ENCODE peak calls at places on chromosome 13, in seven cellular contexts. One of them, this sample, is unnamed.

GRCh38 chr13:33158271-33158670 is 127.3 kb downstream of the STARD13 start:
- DNase-seq in heart right ventricle: no peak
- DNase-seq in activated B cell treated with CpG ODN at 0.5 μM for 24 hours: no peak
- DNase-seq in Peyer's patch: no peak
- DNase-seq in astrocyte of the spinal cord: no peak
- DNase-seq in tibial nerve: no peak
- DNase-seq in Calu3: no peak
- DNase-seq in this sample: no peak

GRCh38 chr13:111397202-111397880 is 76.9 kb downstream of the TEX29 start:
- DNase-seq in heart right ventricle: no peak
- DNase-seq in activated B cell treated with CpG ODN at 0.5 μM for 24 hours: no peak
- DNase-seq in Peyer's patch: peak
- DNase-seq in astrocyte of the spinal cord: no peak
- DNase-seq in tibial nerve: no peak
- DNase-seq in Calu3: no peak
- DNase-seq in this sample: no peak

GRCh38 chr13:75326173-75327131 is 155.5 kb downstream of the TBC1D4 start:
- DNase-seq in heart right ventricle: no peak
- DNase-seq in activated B cell treated with CpG ODN at 0.5 μM for 24 hours: no peak
- DNase-seq in Peyer's patch: no peak
- DNase-seq in astrocyte of the spinal cord: peak
- DNase-seq in tibial nerve: no peak
- DNase-seq in Calu3: no peak
- DNase-seq in this sample: no peak

GRCh38 chr13:41065098-41065497 is 3.8 kb downstream of the WBP4 start:
- DNase-seq in heart right ventricle: no peak
- DNase-seq in activated B cell treated with CpG ODN at 0.5 μM for 24 hours: no peak
- DNase-seq in Peyer's patch: no peak
- DNase-seq in astrocyte of the spinal cord: peak
- DNase-seq in tibial nerve: no peak
- DNase-seq in Calu3: no peak
- DNase-seq in this sample: no peak

GRCh38 chr13:42109957-42110356 is 61.5 kb downstream of the DGKH start:
- DNase-seq in heart right ventricle: no peak
- DNase-seq in activated B cell treated with CpG ODN at 0.5 μM for 24 hours: no peak
- DNase-seq in Peyer's patch: no peak
- DNase-seq in astrocyte of the spinal cord: no peak
- DNase-seq in tibial nerve: no peak
- DNase-seq in Calu3: no peak
- DNase-seq in this sample: no peak

GRCh38 chr13:45327253-45327954 is 13.6 kb downstream of the TPT1 start:
- DNase-seq in heart right ventricle: no peak
- DNase-seq in activated B cell treated with CpG ODN at 0.5 μM for 24 hours: no peak
- DNase-seq in Peyer's patch: no peak
- DNase-seq in astrocyte of the spinal cord: no peak
- DNase-seq in tibial nerve: no peak
- DNase-seq in Calu3: no peak
- DNase-seq in this sample: no peak

GRCh38 chr13:79393564-79394249 is 12.3 kb downstream of the RBM26 start:
- DNase-seq in heart right ventricle: no peak
- DNase-seq in activated B cell treated with CpG ODN at 0.5 μM for 24 hours: peak
- DNase-seq in Peyer's patch: peak
- DNase-seq in astrocyte of the spinal cord: no peak
- DNase-seq in tibial nerve: no peak
- DNase-seq in Calu3: no peak
- DNase-seq in this sample: no peak

GRCh38 chr13:44661936-44662335 is 85.8 kb upstream of the TSC22D1 start:
- DNase-seq in heart right ventricle: no peak
- DNase-seq in activated B cell treated with CpG ODN at 0.5 μM for 24 hours: no peak
- DNase-seq in Peyer's patch: no peak
- DNase-seq in astrocyte of the spinal cord: no peak
- DNase-seq in tibial nerve: no peak
- DNase-seq in Calu3: no peak
- DNase-seq in this sample: no peak

GRCh38 chr13:32330438-32330837 is 15.1 kb downstream of the BRCA2 start:
- DNase-seq in heart right ventricle: no peak
- DNase-seq in activated B cell treated with CpG ODN at 0.5 μM for 24 hours: no peak
- DNase-seq in Peyer's patch: no peak
- DNase-seq in astrocyte of the spinal cord: no peak
- DNase-seq in tibial nerve: no peak
- DNase-seq in Calu3: no peak
- DNase-seq in this sample: no peak

GRCh38 chr13:44796597-44797517 is 192.4 kb downstream of the NUFIP1 start:
- DNase-seq in heart right ventricle: no peak
- DNase-seq in activated B cell treated with CpG ODN at 0.5 μM for 24 hours: no peak
- DNase-seq in Peyer's patch: no peak
- DNase-seq in astrocyte of the spinal cord: no peak
- DNase-seq in tibial nerve: no peak
- DNase-seq in Calu3: no peak
- DNase-seq in this sample: no peak

GRCh38 chr13:110136660-110137585 is 170.0 kb downstream of the COL4A1 start:
- DNase-seq in heart right ventricle: no peak
- DNase-seq in activated B cell treated with CpG ODN at 0.5 μM for 24 hours: no peak
- DNase-seq in Peyer's patch: no peak
- DNase-seq in astrocyte of the spinal cord: no peak
- DNase-seq in tibial nerve: no peak
- DNase-seq in Calu3: no peak
- DNase-seq in this sample: no peak

GRCh38 chr13:81610613-81611012 is 1269.7 kb upstream of the SPRY2 start:
- DNase-seq in heart right ventricle: no peak
- DNase-seq in activated B cell treated with CpG ODN at 0.5 μM for 24 hours: no peak
- DNase-seq in Peyer's patch: no peak
- DNase-seq in astrocyte of the spinal cord: no peak
- DNase-seq in tibial nerve: no peak
- DNase-seq in Calu3: no peak
- DNase-seq in this sample: no peak

GRCh38 chr13:33644607-33645543 is 173.1 kb upstream of the RFC3 start:
- DNase-seq in heart right ventricle: peak
- DNase-seq in activated B cell treated with CpG ODN at 0.5 μM for 24 hours: no peak
- DNase-seq in Peyer's patch: no peak
- DNase-seq in astrocyte of the spinal cord: no peak
- DNase-seq in tibial nerve: no peak
- DNase-seq in Calu3: no peak
- DNase-seq in this sample: no peak

GRCh38 chr13:88628882-88629281 is 957.7 kb downstream of the SLITRK5 start:
- DNase-seq in heart right ventricle: no peak
- DNase-seq in activated B cell treated with CpG ODN at 0.5 μM for 24 hours: no peak
- DNase-seq in Peyer's patch: no peak
- DNase-seq in astrocyte of the spinal cord: no peak
- DNase-seq in tibial nerve: no peak
- DNase-seq in Calu3: no peak
- DNase-seq in this sample: no peak

GRCh38 chr13:66994097-66994496 is 236.0 kb downstream of the PCDH9 start:
- DNase-seq in heart right ventricle: peak
- DNase-seq in activated B cell treated with CpG ODN at 0.5 μM for 24 hours: peak
- DNase-seq in Peyer's patch: peak
- DNase-seq in astrocyte of the spinal cord: peak
- DNase-seq in tibial nerve: peak
- DNase-seq in Calu3: no peak
- DNase-seq in this sample: no peak

GRCh38 chr13:38401276-38401675 is 51.6 kb downstream of the UFM1 start:
- DNase-seq in heart right ventricle: no peak
- DNase-seq in activated B cell treated with CpG ODN at 0.5 μM for 24 hours: no peak
- DNase-seq in Peyer's patch: no peak
- DNase-seq in astrocyte of the spinal cord: no peak
- DNase-seq in tibial nerve: no peak
- DNase-seq in Calu3: no peak
- DNase-seq in this sample: no peak

GRCh38 chr13:79451500-79451962 is 29.4 kb upstream of the NDFIP2 start:
- DNase-seq in heart right ventricle: no peak
- DNase-seq in activated B cell treated with CpG ODN at 0.5 μM for 24 hours: peak
- DNase-seq in Peyer's patch: peak
- DNase-seq in astrocyte of the spinal cord: peak
- DNase-seq in tibial nerve: no peak
- DNase-seq in Calu3: no peak
- DNase-seq in this sample: no peak

GRCh38 chr13:102846261-102847015 is 606 bp downstream of the ERCC5 start:
- DNase-seq in heart right ventricle: peak
- DNase-seq in activated B cell treated with CpG ODN at 0.5 μM for 24 hours: no peak
- DNase-seq in Peyer's patch: peak
- DNase-seq in astrocyte of the spinal cord: peak
- DNase-seq in tibial nerve: no peak
- DNase-seq in Calu3: no peak
- DNase-seq in this sample: no peak

GRCh38 chr13:70191034-70191433 is 82.8 kb upstream of the KLHL1 start:
- DNase-seq in heart right ventricle: no peak
- DNase-seq in activated B cell treated with CpG ODN at 0.5 μM for 24 hours: no peak
- DNase-seq in Peyer's patch: no peak
- DNase-seq in astrocyte of the spinal cord: no peak
- DNase-seq in tibial nerve: no peak
- DNase-seq in Calu3: no peak
- DNase-seq in this sample: no peak

GRCh38 chr13:39777527-39778061 is 122.1 kb downstream of the COG6 start:
- DNase-seq in heart right ventricle: no peak
- DNase-seq in activated B cell treated with CpG ODN at 0.5 μM for 24 hours: no peak
- DNase-seq in Peyer's patch: no peak
- DNase-seq in astrocyte of the spinal cord: peak
- DNase-seq in tibial nerve: no peak
- DNase-seq in Calu3: peak
- DNase-seq in this sample: no peak

GRCh38 chr13:28820099-28821051 is at the start of gene MTUS2:
- DNase-seq in heart right ventricle: no peak
- DNase-seq in activated B cell treated with CpG ODN at 0.5 μM for 24 hours: no peak
- DNase-seq in Peyer's patch: no peak
- DNase-seq in astrocyte of the spinal cord: no peak
- DNase-seq in tibial nerve: no peak
- DNase-seq in Calu3: peak
- DNase-seq in this sample: no peak

GRCh38 chr13:30256713-30257432 is 50.5 kb downstream of the KATNAL1 start:
- DNase-seq in heart right ventricle: no peak
- DNase-seq in activated B cell treated with CpG ODN at 0.5 μM for 24 hours: no peak
- DNase-seq in Peyer's patch: no peak
- DNase-seq in astrocyte of the spinal cord: no peak
- DNase-seq in tibial nerve: no peak
- DNase-seq in Calu3: no peak
- DNase-seq in this sample: no peak
- TF ChIP-seq CTCF in heart right ventricle: peak
- TF ChIP-seq CTCF in activated B cell treated with CpG ODN at 0.5 μM for 24 hours: no peak
- TF ChIP-seq CTCF in Peyer's patch: no peak
- TF ChIP-seq CTCF in astrocyte of the spinal cord: no peak
- TF ChIP-seq CTCF in tibial nerve: no peak
- TF ChIP-seq CTCF in Calu3: no peak
- TF ChIP-seq CTCF in this sample: no peak

DNA sequence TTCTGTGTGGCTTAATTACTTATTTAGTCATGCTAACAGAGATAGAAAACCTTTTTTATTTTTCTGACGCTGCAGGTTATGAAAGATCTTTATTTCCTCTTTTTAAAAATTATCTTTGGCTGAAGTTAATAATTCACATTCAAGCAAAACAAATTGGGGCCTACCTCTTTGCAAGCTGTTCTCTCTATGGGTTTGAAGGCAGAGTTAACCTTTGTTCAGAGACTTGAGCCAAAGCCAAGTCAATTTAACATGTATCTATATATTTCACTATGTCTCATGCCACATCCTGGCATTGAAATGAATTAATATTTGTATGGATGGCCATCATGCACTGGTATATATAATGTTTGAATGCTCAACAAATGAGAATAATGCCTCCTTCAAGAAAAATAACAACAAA is 677.3 kb upstream of the GPC6 start:
- DNase-seq in heart right ventricle: no peak
- DNase-seq in activated B cell treated with CpG ODN at 0.5 μM for 24 hours: no peak
- DNase-seq in Peyer's patch: no peak
- DNase-seq in astrocyte of the spinal cord: no peak
- DNase-seq in tibial nerve: no peak
- DNase-seq in Calu3: no peak
- DNase-seq in this sample: no peak
- TF ChIP-seq CTCF in heart right ventricle: no peak
- TF ChIP-seq CTCF in activated B cell treated with CpG ODN at 0.5 μM for 24 hours: no peak
- TF ChIP-seq CTCF in Peyer's patch: no peak
- TF ChIP-seq CTCF in astrocyte of the spinal cord: no peak
- TF ChIP-seq CTCF in tibial nerve: no peak
- TF ChIP-seq CTCF in Calu3: no peak
- TF ChIP-seq CTCF in this sample: no peak

DNA sequence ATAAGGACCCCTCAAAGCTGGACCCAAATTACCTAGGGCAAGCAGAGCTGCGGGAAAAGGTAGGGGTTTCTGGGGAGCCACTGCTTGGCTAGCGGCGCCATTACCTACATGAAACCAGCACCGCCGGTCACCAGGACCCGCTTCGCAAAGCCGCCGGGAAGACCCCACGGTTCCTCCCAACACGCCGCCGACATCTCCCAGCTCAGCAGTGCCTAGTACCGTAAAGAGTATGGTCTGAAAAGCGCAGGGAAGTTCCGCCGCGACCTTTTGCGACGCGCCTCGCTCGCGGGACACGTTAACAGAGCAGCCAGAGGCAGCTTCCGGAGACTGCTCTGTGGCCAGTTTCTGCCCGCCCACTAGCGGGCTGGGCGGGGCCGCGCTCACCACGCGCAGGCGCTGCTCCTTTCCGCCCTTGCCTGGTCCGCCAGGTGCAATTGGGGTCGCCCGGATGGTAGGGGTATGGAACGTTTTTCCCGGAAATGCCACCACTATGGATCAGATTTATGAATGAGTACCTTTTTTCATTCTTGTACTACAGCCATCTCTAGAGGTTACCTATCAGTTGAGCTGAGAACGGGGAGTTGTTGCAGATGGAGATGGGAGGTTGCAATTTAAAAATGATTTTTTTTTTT is at the start of gene TGDS:
- DNase-seq in heart right ventricle: peak
- DNase-seq in activated B cell treated with CpG ODN at 0.5 μM for 24 hours: peak
- DNase-seq in Peyer's patch: peak
- DNase-seq in astrocyte of the spinal cord: peak
- DNase-seq in tibial nerve: peak
- DNase-seq in Calu3: peak
- DNase-seq in this sample: peak
- TF ChIP-seq CTCF in heart right ventricle: peak
- TF ChIP-seq CTCF in activated B cell treated with CpG ODN at 0.5 μM for 24 hours: no peak
- TF ChIP-seq CTCF in Peyer's patch: no peak
- TF ChIP-seq CTCF in astrocyte of the spinal cord: no peak
- TF ChIP-seq CTCF in tibial nerve: no peak
- TF ChIP-seq CTCF in Calu3: no peak
- TF ChIP-seq CTCF in this sample: no peak

DNA sequence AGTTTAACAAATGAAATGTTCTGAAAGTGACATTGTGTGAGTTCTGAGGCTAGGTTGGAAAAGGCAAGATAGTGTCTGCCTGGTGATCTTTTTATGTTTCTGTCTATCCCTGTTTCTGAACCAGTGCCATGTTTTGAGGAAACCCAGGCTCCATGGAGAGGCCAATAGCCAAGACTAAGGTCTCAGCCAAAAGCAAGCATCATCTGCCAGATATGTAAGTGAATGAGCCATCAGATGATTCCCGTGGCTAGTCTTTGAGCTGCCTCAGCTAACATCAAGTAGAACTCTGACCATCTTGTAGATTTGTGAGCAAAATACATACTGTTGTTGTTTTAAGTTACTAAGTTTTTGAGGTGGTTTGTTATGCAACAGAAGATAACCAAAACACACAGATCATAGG is 19.6 kb upstream of the CCNA1 start:
- DNase-seq in heart right ventricle: peak
- DNase-seq in activated B cell treated with CpG ODN at 0.5 μM for 24 hours: no peak
- DNase-seq in Peyer's patch: no peak
- DNase-seq in astrocyte of the spinal cord: no peak
- DNase-seq in tibial nerve: no peak
- DNase-seq in Calu3: no peak
- DNase-seq in this sample: no peak
- TF ChIP-seq CTCF in heart right ventricle: no peak
- TF ChIP-seq CTCF in activated B cell treated with CpG ODN at 0.5 μM for 24 hours: no peak
- TF ChIP-seq CTCF in Peyer's patch: no peak
- TF ChIP-seq CTCF in astrocyte of the spinal cord: no peak
- TF ChIP-seq CTCF in tibial nerve: no peak
- TF ChIP-seq CTCF in Calu3: no peak
- TF ChIP-seq CTCF in this sample: no peak

GRCh38 chr13:98466634-98467236 is 110.2 kb downstream of the STK24 start:
- DNase-seq in heart right ventricle: no peak
- DNase-seq in activated B cell treated with CpG ODN at 0.5 μM for 24 hours: no peak
- DNase-seq in Peyer's patch: no peak
- DNase-seq in astrocyte of the spinal cord: peak
- DNase-seq in tibial nerve: no peak
- DNase-seq in Calu3: peak
- DNase-seq in this sample: peak
- TF ChIP-seq CTCF in heart right ventricle: peak
- TF ChIP-seq CTCF in activated B cell treated with CpG ODN at 0.5 μM for 24 hours: peak
- TF ChIP-seq CTCF in Peyer's patch: peak
- TF ChIP-seq CTCF in astrocyte of the spinal cord: peak
- TF ChIP-seq CTCF in tibial nerve: peak
- TF ChIP-seq CTCF in Calu3: no peak
- TF ChIP-seq CTCF in this sample: peak